ENCODE peak calls at places on chromosomes 16 and 17, in four cellular contexts. E is HepG2, B is K562, I is GM12878. G is an unnamed sample.

GRCh38 chr17:74524751-74525725 is 6.2 kb downstream of the CD300LB start:
- DNase-seq in I (no peak), E (no peak), B (no peak), G (peak)

GRCh38 chr16:2530629-2531318 is 434 bp downstream of the CEMP1 start:
- DNase-seq in I (no peak), E (no peak), B (no peak), G (no peak)

GRCh38 chr17:8629371-8630226 is 926 bp downstream of the MYH10 start:
- DNase-seq in B (peak), E (no peak), I (no peak), G (peak)

GRCh38 chr17:3727041-3727440 is 3.3 kb downstream of the HASPIN start:
- DNase-seq in I (peak), E (no peak), B (no peak), G (no peak)

GRCh38 chr17:8912060-8912981 is 44.8 kb upstream of the PIK3R6 start:
- DNase-seq in B (no peak), I (no peak), E (no peak), G (no peak)

GRCh38 chr16:11085025-11085485 is 140.7 kb downstream of the CLEC16A start:
- DNase-seq in E (no peak), I (no peak), B (no peak), G (no peak)

GRCh38 chr17:78650093-78650715 is 73.0 kb upstream of the DNAH17 start:
- DNase-seq in B (no peak), I (no peak), E (peak), G (no peak)

GRCh38 chr17:28041844-28042656 is 427 bp upstream of the NLK start:
- DNase-seq in B (no peak), E (no peak), I (no peak), G (peak)

GRCh38 chr16:55908641-55909040 is 33.5 kb upstream of the CES5A start:
- DNase-seq in E (no peak), B (no peak), I (no peak), G (no peak)

GRCh38 chr16:87691686-87692079 is 74.1 kb downstream of the KLHDC4 start:
- DNase-seq in B (no peak), E (no peak), I (no peak), G (no peak)

GRCh38 chr16:56609463-56609921 is 1.1 kb downstream of the MT2A start:
- DNase-seq in I (peak), B (peak), E (peak), G (peak)

GRCh38 chr16:46961373-46962353 is 11.8 kb downstream of the DNAJA2 start:
- DNase-seq in E (no peak), I (no peak), B (no peak), G (no peak)

GRCh38 chr17:56172517-56172982 is 19.3 kb downstream of the ANKFN1 start:
- DNase-seq in B (no peak), I (no peak), E (no peak), G (no peak)

GRCh38 chr17:58783380-58783779 is 27.7 kb downstream of the PPM1E start:
- DNase-seq in B (peak), I (no peak), E (no peak), G (no peak)

GRCh38 chr17:50356418-50356817 is 10.5 kb downstream of the XYLT2 start:
- DNase-seq in I (no peak), B (no peak), E (no peak), G (no peak)

GRCh38 chr17:38550661-38551060 is 55.1 kb downstream of the SRCIN1 start:
- DNase-seq in B (peak), I (no peak), E (no peak), G (no peak)

GRCh38 chr16:19861069-19861468 is 23.6 kb downstream of the GPRC5B start:
- DNase-seq in E (no peak), I (no peak), B (no peak), G (no peak)

GRCh38 chr17:18141210-18141803 is 32.8 kb downstream of the MYO15A start:
- DNase-seq in I (no peak), E (peak), B (peak), G (peak)

GRCh38 chr17:73320601-73321264 is 8.9 kb upstream of the CDC42EP4 start:
- DNase-seq in I (no peak), B (no peak), E (no peak), G (no peak)

GRCh38 chr17:73939808-73940207 is 263.7 kb upstream of the RPL38 start:
- DNase-seq in B (no peak), E (no peak), I (no peak), G (no peak)

GRCh38 chr16:85782476-85782875 is 16.9 kb downstream of the EMC8 start:
- DNase-seq in I (no peak), E (no peak), B (no peak), G (no peak)

GRCh38 chr16:57409870-57410585 is 5.5 kb downstream of the CCL17 start:
- DNase-seq in B (peak), E (peak), I (no peak), G (no peak)

GRCh38 chr16:11064846-11065245 is 120.5 kb downstream of the CLEC16A start:
- DNase-seq in B (no peak), I (no peak), E (no peak), G (no peak)

GRCh38 chr16:23508589-23509440 is 1.5 kb downstream of the GGA2 start:
- DNase-seq in I (no peak), E (no peak), B (peak), G (peak)

GRCh38 chr16:23510154-23510914 is at the start of gene GGA2:
- DNase-seq in I (no peak), E (peak), B (peak), G (peak)

GRCh38 chr16:23509441-23509754 is 896 bp downstream of the GGA2 start:
- DNase-seq in B (no peak), E (no peak), I (no peak), G (no peak)

GRCh38 chr16:23511731-23512130 is 1.4 kb upstream of the GGA2 start:
- DNase-seq in E (no peak), I (no peak), B (no peak), G (no peak)

GRCh38 chr16:23509763-23510153 is 536 bp downstream of the GGA2 start:
- DNase-seq in I (no peak), B (peak), E (no peak), G (peak)
- TF ChIP-seq TARDBP in I (no peak), B (no peak), E (no peak), G (no peak)

DNA sequence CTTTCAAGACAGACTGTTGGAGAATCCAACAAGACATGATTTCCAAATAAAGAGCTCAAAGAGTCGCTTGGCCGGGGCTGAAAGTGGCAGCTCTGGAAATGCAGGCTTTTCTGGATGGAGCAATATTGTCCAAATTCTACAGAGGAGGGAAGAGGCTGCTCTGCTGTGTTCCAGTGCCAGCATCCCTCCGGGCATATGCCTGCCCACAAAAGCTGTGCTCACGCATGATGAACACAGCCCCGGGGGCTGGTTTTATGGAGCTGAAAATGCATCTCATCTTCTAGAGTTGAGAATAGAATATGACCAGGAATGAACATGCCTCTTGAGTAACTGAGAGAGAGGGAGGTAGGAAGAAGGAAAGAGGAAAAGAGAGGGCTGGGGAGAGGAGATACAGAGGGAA is 74.7 kb upstream of the TOX3 start:
- DNase-seq in B (no peak), E (no peak), I (no peak), G (no peak)
- TF ChIP-seq TARDBP in B (no peak), E (no peak), I (no peak), G (no peak)

GRCh38 chr17:32103476-32104113 is 38.7 kb upstream of the RHOT1 start:
- DNase-seq in I (no peak), B (no peak), E (no peak), G (no peak)
- TF ChIP-seq TARDBP in I (no peak), B (no peak), E (no peak), G (no peak)

GRCh38 chr17:7587420-7587786 is 2.5 kb downstream of the SOX15 start:
- DNase-seq in B (peak), I (no peak), E (no peak), G (no peak)

GRCh38 chr17:7588553-7589203 is 1.2 kb downstream of the SOX15 start:
- DNase-seq in I (no peak), B (no peak), E (no peak), G (no peak)

GRCh38 chr17:7589204-7589868 is 558 bp downstream of the SOX15 start:
- DNase-seq in I (no peak), B (no peak), E (no peak), G (no peak)

GRCh38 chr17:7586673-7587419 is 3.0 kb downstream of the SOX15 start:
- DNase-seq in E (peak), B (peak), I (no peak), G (peak)

GRCh38 chr17:7587831-7588230 is 2.1 kb downstream of the SOX15 start:
- DNase-seq in B (peak), I (no peak), E (no peak), G (no peak)
- TF ChIP-seq TARDBP in B (no peak), I (no peak), E (no peak), G (no peak)

GRCh38 chr17:82838386-82839063 is 1.3 kb downstream of the ZNF750 start:
- DNase-seq in E (peak), B (no peak), I (no peak), G (peak)

GRCh38 chr17:82835766-82836512 is 3.9 kb downstream of the ZNF750 start:
- DNase-seq in E (no peak), I (no peak), B (no peak), G (no peak)

GRCh38 chr17:82837586-82838320 is 2.1 kb downstream of the ZNF750 start:
- DNase-seq in I (no peak), E (no peak), B (no peak), G (no peak)

GRCh38 chr17:82835122-82835521 is 4.7 kb downstream of the ZNF750 start:
- DNase-seq in E (no peak), I (no peak), B (no peak), G (no peak)

DNA sequence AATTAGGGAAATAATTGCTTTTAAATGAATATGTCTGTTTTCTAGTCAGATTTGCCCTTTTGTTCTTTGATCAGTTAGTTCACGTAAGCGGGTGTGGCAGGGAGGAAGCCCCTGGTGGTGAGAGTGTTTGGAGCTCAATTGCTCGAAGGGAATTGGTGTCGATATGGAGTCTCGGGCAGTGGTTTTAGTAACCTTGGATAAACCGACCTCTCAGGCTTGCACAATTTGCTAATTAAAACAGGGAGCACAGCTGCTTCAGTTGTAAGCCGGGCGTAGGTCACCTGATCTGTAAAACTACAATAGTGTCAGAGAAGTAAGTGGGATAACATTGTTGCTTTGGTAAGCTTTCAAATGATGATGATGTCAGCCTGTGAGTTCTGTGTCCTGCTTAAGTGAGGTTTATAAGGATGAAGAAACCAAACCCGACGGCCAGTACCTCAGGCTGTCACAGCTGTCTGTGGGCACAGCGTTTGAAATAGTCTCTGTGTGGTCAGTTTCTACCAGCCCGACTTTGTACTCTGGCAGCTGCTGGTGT is 2.9 kb downstream of the ZNF750 start:
- DNase-seq in I (no peak), E (no peak), B (no peak), G (peak)
- TF ChIP-seq TARDBP in I (no peak), E (no peak), B (no peak), G (no peak)

GRCh38 chr17:64411999-64412771 is 21.5 kb upstream of the PECAM1 start:
- DNase-seq in E (no peak), I (no peak), B (no peak), G (no peak)
- TF ChIP-seq TARDBP in E (no peak), I (no peak), B (no peak), G (no peak)

GRCh38 chr17:67440311-67441051 is 63.4 kb downstream of the PITPNC1 start:
- DNase-seq in I (no peak), E (no peak), B (no peak), G (no peak)
- TF ChIP-seq TARDBP in I (no peak), E (no peak), B (no peak), G (no peak)

GRCh38 chr17:68535903-68536302 is 23.7 kb downstream of the PRKAR1A start:
- DNase-seq in E (no peak), I (no peak), B (no peak), G (no peak)

GRCh38 chr17:68534714-68535113 is 22.5 kb downstream of the PRKAR1A start:
- DNase-seq in I (no peak), B (no peak), E (no peak), G (no peak)

GRCh38 chr17:68532826-68533225 is 20.6 kb downstream of the PRKAR1A start:
- DNase-seq in E (no peak), B (no peak), I (no peak), G (no peak)

GRCh38 chr17:68531252-68531651 is 19.0 kb downstream of the PRKAR1A start:
- DNase-seq in I (no peak), E (no peak), B (no peak), G (no peak)

DNA sequence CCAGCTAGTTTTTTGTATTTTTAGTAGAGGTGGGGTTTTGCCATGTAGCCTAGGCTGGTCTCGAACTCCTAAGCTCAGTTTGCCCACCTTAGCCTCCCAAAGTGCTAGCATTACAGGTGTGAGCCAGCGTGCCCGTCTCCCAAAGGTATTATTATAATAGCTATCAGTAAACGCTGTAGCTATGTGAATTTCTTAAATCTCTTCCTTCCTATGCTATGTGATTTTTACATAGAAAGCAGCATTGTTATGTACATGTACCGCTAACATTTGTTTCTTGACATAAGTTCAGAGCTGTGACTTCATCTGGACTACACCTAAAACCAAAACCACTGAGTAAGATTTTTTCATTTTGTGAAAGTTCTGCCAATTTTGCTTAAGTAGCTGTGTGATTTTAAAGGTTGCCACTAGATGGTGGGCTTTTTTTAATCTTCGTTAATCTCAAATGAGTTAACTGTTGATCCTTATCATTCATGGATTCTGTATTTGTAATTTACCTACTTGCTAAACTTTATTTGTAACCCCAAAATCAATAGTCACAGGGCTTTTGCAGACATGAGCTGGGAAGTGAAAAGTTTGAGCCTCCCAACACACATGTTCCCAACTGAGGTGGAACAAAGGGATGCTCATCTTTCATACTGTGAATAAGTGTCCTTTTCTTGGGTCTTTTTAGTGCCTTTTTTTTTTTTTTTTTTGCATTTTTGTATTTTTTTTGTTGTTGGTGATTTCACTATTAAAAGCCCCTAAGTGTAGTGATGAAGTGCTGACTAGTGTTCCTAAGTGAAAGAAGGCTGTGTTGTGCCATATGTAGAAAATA is 21.9 kb downstream of the PRKAR1A start:
- DNase-seq in I (no peak), E (no peak), B (no peak), G (no peak)
- TF ChIP-seq TARDBP in I (no peak), E (no peak), B (no peak), G (no peak)